ENCODE peak calls at places on chromosome 20, in seven cellular contexts. W, D, M, P, E, V and H are unnamed samples.

GRCh38 chr20:38935285-38935684 is 9.1 kb downstream of the FAM83D start:
- DNase-seq in W (no peak), D (no peak), M (no peak), P (no peak), E (no peak), V (no peak), H (no peak)

GRCh38 chr20:4216866-4217265 is 201.5 kb upstream of the RNF24 start:
- DNase-seq in W (no peak), D (no peak), M (no peak), P (no peak), E (no peak), V (no peak), H (no peak)

GRCh38 chr20:44129996-44130718 is 56.8 kb downstream of the JPH2 start:
- DNase-seq in W (no peak), D (no peak), M (no peak), P (no peak), E (no peak), V (no peak), H (no peak)

GRCh38 chr20:52279667-52280180 is 88.1 kb upstream of the ZFP64 start:
- DNase-seq in W (no peak), D (no peak), M (no peak), P (no peak), E (no peak), V (no peak), H (no peak)

GRCh38 chr20:35575958-35576357 is 34.1 kb downstream of the ERGIC3 start:
- DNase-seq in W (no peak), D (peak), M (no peak), P (no peak), E (no peak), V (no peak), H (peak)

GRCh38 chr20:44471481-44471882 is 4.2 kb upstream of the TTPAL start:
- DNase-seq in W (no peak), D (peak), M (peak), P (no peak), E (no peak), V (no peak), H (peak)

GRCh38 chr20:34528921-34529297 is 12.7 kb downstream of the DYNLRB1 start:
- DNase-seq in W (no peak), D (no peak), M (no peak), P (no peak), E (no peak), V (no peak), H (no peak)

GRCh38 chr20:23021541-23021940 is 13.6 kb upstream of the SSTR4 start:
- DNase-seq in W (no peak), D (no peak), M (no peak), P (no peak), E (no peak), V (no peak), H (no peak)

GRCh38 chr20:54146672-54147071 is 27.1 kb downstream of the CYP24A1 start:
- DNase-seq in W (no peak), D (no peak), M (no peak), P (no peak), E (no peak), V (no peak), H (no peak)

GRCh38 chr20:6838181-6838826 is 70.8 kb downstream of the BMP2 start:
- DNase-seq in W (no peak), D (no peak), M (no peak), P (no peak), E (no peak), V (peak), H (no peak)

GRCh38 chr20:38193586-38194105 is 28.6 kb upstream of the TGM2 start:
- DNase-seq in W (no peak), D (no peak), M (no peak), P (no peak), E (no peak), V (no peak), H (no peak)

GRCh38 chr20:9581509-9581908 is 67.1 kb downstream of the LAMP5 start:
- DNase-seq in W (no peak), D (no peak), M (no peak), P (no peak), E (no peak), V (no peak), H (no peak)

GRCh38 chr20:50029697-50030428 is 47.1 kb downstream of the SNAI1 start:
- DNase-seq in W (no peak), D (peak), M (peak), P (no peak), E (peak), V (no peak), H (no peak)

GRCh38 chr20:52419205-52419604 is 227.6 kb upstream of the ZFP64 start:
- DNase-seq in W (no peak), D (no peak), M (no peak), P (no peak), E (no peak), V (no peak), H (no peak)

GRCh38 chr20:61705909-61706308 is 359.8 kb downstream of the TAF4 start:
- DNase-seq in W (no peak), D (no peak), M (no peak), P (no peak), E (no peak), V (no peak), H (no peak)

GRCh38 chr20:23117738-23118137 is 31.6 kb upstream of the CD93 start:
- DNase-seq in W (no peak), D (no peak), M (no peak), P (no peak), E (no peak), V (no peak), H (no peak)

GRCh38 chr20:2651772-2652723 is at the start of gene NOP56:
- DNase-seq in W (peak), D (peak), M (peak), P (peak), E (peak), V (peak), H (peak)

GRCh38 chr20:37567671-37568588 is 40.3 kb upstream of the BLCAP start:
- DNase-seq in W (no peak), D (no peak), M (no peak), P (no peak), E (no peak), V (no peak), H (no peak)

GRCh38 chr20:23092409-23092756 is 6.3 kb upstream of the CD93 start:
- DNase-seq in W (no peak), D (no peak), M (no peak), P (no peak), E (peak), V (no peak), H (no peak)

GRCh38 chr20:31516651-31517050 is 2.4 kb downstream of the HM13 start:
- DNase-seq in W (no peak), D (no peak), M (no peak), P (no peak), E (no peak), V (no peak), H (no peak)

GRCh38 chr20:13873814-13874213 is 89.0 kb downstream of the NDUFAF5 start:
- DNase-seq in W (no peak), D (no peak), M (no peak), P (no peak), E (no peak), V (no peak), H (no peak)

GRCh38 chr20:1535420-1536175 is 21.9 kb downstream of the SIRPD start:
- DNase-seq in W (no peak), D (no peak), M (no peak), P (no peak), E (no peak), V (peak), H (no peak)

DNA sequence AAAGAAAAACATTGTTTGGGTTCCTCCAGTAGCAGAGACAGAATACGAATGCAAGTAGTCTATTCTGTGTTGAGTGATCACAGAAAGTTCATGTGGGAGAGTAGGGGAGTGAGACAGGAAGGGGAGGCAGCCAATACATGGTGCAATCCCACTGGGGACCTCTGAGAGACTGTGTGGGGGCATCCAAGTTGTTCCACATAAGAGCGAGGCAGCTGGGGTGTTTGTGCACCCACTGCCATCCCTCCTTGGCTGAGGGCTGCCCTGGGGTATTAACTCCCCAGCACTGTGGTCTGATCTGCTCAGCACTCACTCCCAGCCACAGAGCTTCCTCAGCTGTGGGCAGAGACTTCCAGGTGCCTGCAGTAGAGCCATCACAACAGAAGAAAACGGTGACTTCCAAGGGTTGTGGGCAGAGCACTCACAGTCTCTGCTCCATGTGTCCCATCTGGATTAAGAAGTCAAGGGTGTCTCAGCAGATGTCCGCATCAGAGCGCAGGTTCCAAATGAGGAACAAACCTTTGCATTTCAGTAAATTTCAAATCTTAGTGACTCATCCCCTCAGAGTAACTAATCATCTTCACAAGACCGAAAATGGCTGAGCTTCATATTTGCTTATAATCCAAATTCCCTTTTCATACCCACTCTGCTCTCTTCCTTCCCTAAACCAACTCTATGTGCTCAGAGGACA is 101.9 kb upstream of the NAA20 start:
- DNase-seq in W (no peak), D (no peak), M (no peak), P (no peak), E (no peak), V (no peak), H (no peak)
- TF ChIP-seq JUND in W (no peak), D (no peak), M (no peak), P (no peak), E (no peak), V (no peak), H (no peak)

DNA sequence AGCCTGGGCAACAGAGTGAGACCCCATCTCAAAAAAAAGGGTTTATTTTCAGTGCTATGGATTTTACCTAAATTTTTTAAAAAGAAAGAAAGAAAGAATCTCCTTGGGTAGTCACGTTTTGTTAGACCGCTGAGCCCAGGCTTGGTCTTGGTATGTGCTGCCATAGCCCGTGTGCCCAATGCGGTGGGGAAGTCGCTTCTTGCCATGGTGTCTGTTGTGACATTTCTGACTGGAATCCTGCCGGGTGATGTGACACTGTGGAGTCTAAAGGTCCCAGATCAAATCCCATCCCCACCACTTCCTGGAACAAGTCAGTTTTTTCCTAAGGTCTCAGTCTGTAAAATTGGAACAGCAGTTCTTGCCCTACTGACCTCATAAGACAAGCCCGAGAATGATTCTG is 225.7 kb downstream of the EYA2 start:
- DNase-seq in W (no peak), D (no peak), M (no peak), P (no peak), E (no peak), V (no peak), H (no peak)
- TF ChIP-seq JUND in W (no peak), D (no peak), M (no peak), P (no peak), E (no peak), V (no peak), H (no peak)

GRCh38 chr20:59806578-59806975 is 126.9 kb downstream of the SYCP2 start:
- DNase-seq in W (no peak), D (no peak), M (peak), P (no peak), E (no peak), V (no peak), H (no peak)
- TF ChIP-seq JUND in W (no peak), D (no peak), M (no peak), P (no peak), E (no peak), V (no peak), H (no peak)

DNA sequence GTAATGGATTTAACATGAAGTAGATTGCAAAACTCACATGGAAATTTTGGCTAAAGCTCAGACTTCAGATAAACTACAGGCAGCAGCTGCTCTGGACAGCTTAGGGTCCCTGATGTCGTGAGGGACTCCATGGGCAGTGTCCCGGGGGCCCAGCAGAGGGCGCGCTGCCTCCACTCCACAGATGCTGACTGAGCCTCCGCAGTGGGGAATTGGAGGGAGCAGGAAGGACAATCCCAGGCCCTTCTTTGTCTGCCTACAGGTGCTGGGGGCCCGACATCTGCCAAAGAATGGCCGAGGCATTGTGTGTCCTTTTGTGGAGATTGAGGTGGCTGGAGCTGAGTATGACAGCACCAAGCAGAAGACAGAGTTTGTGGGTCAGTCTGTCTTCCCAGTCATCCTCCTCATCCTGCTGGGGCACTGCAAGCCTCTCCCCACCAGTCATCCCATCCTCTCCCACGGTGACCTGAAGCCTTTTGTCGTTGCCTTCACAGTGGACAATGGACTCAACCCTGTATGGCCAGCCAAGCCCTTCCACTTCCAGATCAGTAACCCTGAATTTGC is 35.9 kb downstream of the PLCG1 start:
- DNase-seq in W (peak), D (peak), M (peak), P (peak), E (peak), V (no peak), H (peak)
- TF ChIP-seq JUND in W (no peak), D (no peak), M (no peak), P (no peak), E (no peak), V (no peak), H (no peak)

DNA sequence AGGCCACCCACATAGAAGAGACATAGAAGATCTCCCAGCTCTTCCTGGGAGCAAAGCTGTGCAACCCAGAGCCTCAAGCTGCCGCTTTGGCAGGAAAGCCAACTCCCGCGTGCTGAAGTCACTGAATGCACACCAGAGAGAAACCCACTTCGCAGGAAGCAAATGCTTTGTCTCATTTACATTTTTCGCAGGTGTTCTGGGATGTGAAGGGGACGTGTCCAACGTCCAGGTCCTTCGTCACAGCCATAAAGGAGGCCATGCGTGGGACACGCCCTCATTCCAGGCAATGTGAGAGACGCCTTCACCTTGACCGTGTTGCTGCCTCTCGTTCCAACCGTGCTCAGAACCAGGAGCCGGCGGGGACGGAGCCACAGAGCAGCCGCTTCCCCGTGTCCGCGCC is 24.4 kb downstream of the KCNQ2 start:
- DNase-seq in W (no peak), D (no peak), M (no peak), P (no peak), E (no peak), V (no peak), H (peak)
- TF ChIP-seq JUND in W (no peak), D (no peak), M (no peak), P (no peak), E (no peak), V (no peak), H (no peak)

GRCh38 chr20:45589725-45590124 is 10.6 kb upstream of the WFDC8 start:
- DNase-seq in W (no peak), D (no peak), M (no peak), P (no peak), E (no peak), V (no peak), H (no peak)

GRCh38 chr20:45593498-45593897 is 14.4 kb upstream of the WFDC8 start:
- DNase-seq in W (no peak), D (no peak), M (no peak), P (no peak), E (no peak), V (no peak), H (no peak)

GRCh38 chr20:45595235-45595634 is 16.2 kb upstream of the WFDC8 start:
- DNase-seq in W (no peak), D (no peak), M (no peak), P (no peak), E (no peak), V (no peak), H (no peak)

GRCh38 chr20:45588800-45589199 is 9.7 kb upstream of the WFDC8 start:
- DNase-seq in W (no peak), D (no peak), M (no peak), P (no peak), E (no peak), V (no peak), H (no peak)

GRCh38 chr20:45592574-45593189 is 13.6 kb upstream of the WFDC8 start:
- DNase-seq in W (peak), D (peak), M (peak), P (no peak), E (peak), V (no peak), H (peak)
- TF ChIP-seq JUND in W (no peak), D (no peak), M (no peak), P (peak), E (no peak), V (no peak), H (no peak)

GRCh38 chr20:57025666-57026065 is 240.8 kb downstream of the BMP7 start:
- DNase-seq in W (no peak), D (no peak), M (no peak), P (no peak), E (no peak), V (no peak), H (no peak)

GRCh38 chr20:57025261-57025660 is 241.2 kb downstream of the BMP7 start:
- DNase-seq in W (no peak), D (no peak), M (no peak), P (no peak), E (no peak), V (no peak), H (peak)

GRCh38 chr20:57024849-57025248 is 241.6 kb downstream of the BMP7 start:
- DNase-seq in W (no peak), D (no peak), M (no peak), P (no peak), E (no peak), V (no peak), H (no peak)

GRCh38 chr20:57023007-57023406 is 243.4 kb downstream of the BMP7 start:
- DNase-seq in W (no peak), D (no peak), M (no peak), P (no peak), E (no peak), V (no peak), H (no peak)

DNA sequence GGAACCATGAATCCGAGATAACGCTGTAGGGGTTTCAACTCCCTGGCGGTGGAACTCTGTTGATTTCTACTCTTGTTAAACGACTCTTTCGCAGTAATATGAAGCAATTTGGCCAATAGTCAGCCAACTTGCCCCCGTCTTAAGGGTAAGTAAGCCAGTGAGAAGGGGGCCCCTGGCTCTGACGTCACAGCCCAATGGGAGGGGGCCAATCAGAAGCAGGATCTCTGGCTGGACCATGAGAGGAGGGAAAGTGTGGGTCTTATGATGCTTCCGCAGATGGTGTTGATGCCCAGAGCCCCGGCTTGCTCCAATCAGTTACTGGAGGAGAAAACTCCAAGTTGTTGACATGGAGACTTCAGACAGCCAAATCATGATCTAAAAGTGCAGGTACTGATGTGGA is 242.4 kb downstream of the BMP7 start:
- DNase-seq in W (no peak), D (no peak), M (no peak), P (no peak), E (no peak), V (no peak), H (no peak)
- TF ChIP-seq JUND in W (no peak), D (no peak), M (no peak), P (no peak), E (no peak), V (no peak), H (no peak)